ENCODE peak calls at places on chromosome 6, in four cellular contexts. C, E, F and N are unnamed samples.

GRCh38 chr6:105545206-105545920 is 142.5 kb upstream of the PREP start:
- DNase-seq in C (no peak), F (peak), E (no peak), N (peak)

GRCh38 chr6:111971181-111971829 is 82.6 kb upstream of the CCN6 start:
- DNase-seq in E (no peak), F (no peak), C (no peak), N (no peak)

GRCh38 chr6:121857551-121857950 is 422.1 kb downstream of the GJA1 start:
- DNase-seq in C (no peak), F (no peak), E (no peak), N (no peak)

GRCh38 chr6:54183616-54184015 is 72.4 kb downstream of the MLIP start:
- DNase-seq in E (no peak), F (no peak), C (no peak), N (no peak)

GRCh38 chr6:89836637-89837222 is 7.0 kb downstream of the CASP8AP2 start:
- DNase-seq in C (no peak), E (no peak), F (no peak), N (no peak)

GRCh38 chr6:89829591-89830384 is at the start of gene CASP8AP2:
- DNase-seq in C (peak), E (peak), F (peak), N (peak)

GRCh38 chr6:153595903-153596302 is 443.1 kb upstream of the OPRM1 start:
- DNase-seq in F (peak), E (no peak), C (no peak), N (no peak)

GRCh38 chr6:149046822-149047246 is 270.7 kb upstream of the TAB2 start:
- DNase-seq in F (no peak), E (no peak), C (no peak), N (no peak)

GRCh38 chr6:82415820-82416219 is 52.2 kb downstream of the TPBG start:
- DNase-seq in C (no peak), F (peak), E (no peak), N (peak)

GRCh38 chr6:165042912-165043311 is 266.5 kb downstream of the C6orf118 start:
- DNase-seq in F (no peak), E (no peak), C (no peak), N (no peak)

GRCh38 chr6:154511735-154512097 is 1.2 kb upstream of the CNKSR3 start:
- DNase-seq in F (peak), E (no peak), C (no peak), N (no peak)

GRCh38 chr6:3438190-3439167 is 18.4 kb downstream of the SLC22A23 start:
- DNase-seq in F (peak), E (no peak), C (no peak), N (peak)

GRCh38 chr6:14799928-14800327 is 445.9 kb upstream of the JARID2 start:
- DNase-seq in E (peak), F (peak), C (peak), N (peak)

GRCh38 chr6:30323806-30324205 is 2.9 kb upstream of the TRIM39 start:
- DNase-seq in C (no peak), E (no peak), F (peak), N (no peak)
- H3K4me3 ChIP-seq in C (no peak), E (no peak), F (no peak), N (no peak)

GRCh38 chr6:10522929-10523573 is 1.9 kb downstream of the GCNT2 start:
- DNase-seq in E (no peak), F (no peak), C (no peak), N (no peak)

GRCh38 chr6:10516953-10517352 is 4.2 kb upstream of the GCNT2 start:
- DNase-seq in F (no peak), C (no peak), E (no peak), N (no peak)

GRCh38 chr6:10518461-10519216 is 2.5 kb upstream of the GCNT2 start:
- DNase-seq in C (no peak), F (peak), E (no peak), N (peak)

GRCh38 chr6:10521104-10521808 is at the start of gene GCNT2:
- DNase-seq in E (no peak), C (no peak), F (no peak), N (peak)

GRCh38 chr6:10520468-10520867 is 683 bp upstream of the GCNT2 start:
- DNase-seq in E (no peak), C (no peak), F (no peak), N (peak)
- H3K4me3 ChIP-seq in E (peak), C (no peak), F (no peak), N (no peak)

GRCh38 chr6:33192105-33192646 is at the start of gene COL11A2:
- DNase-seq in F (no peak), C (peak), E (no peak), N (no peak)
- H3K4me3 ChIP-seq in F (peak), C (peak), E (peak), N (peak)

GRCh38 chr6:30990422-30991086 is 7.0 kb downstream of the MUC21 start:
- DNase-seq in C (no peak), E (no peak), F (no peak), N (no peak)
- H3K4me3 ChIP-seq in C (no peak), E (no peak), F (no peak), N (no peak)

GRCh38 chr6:169907419-169908115 is 156.1 kb downstream of the ERMARD start:
- DNase-seq in C (no peak), F (no peak), E (no peak), N (no peak)
- H3K4me3 ChIP-seq in C (no peak), F (no peak), E (no peak), N (no peak)

GRCh38 chr6:163842467-163842866 is 427.9 kb downstream of the QKI start:
- DNase-seq in E (no peak), C (no peak), F (no peak), N (no peak)
- H3K4me3 ChIP-seq in E (no peak), C (no peak), F (no peak), N (no peak)

GRCh38 chr6:50819527-50819905 is 845 bp downstream of the TFAP2B start:
- DNase-seq in C (no peak), F (peak), E (no peak), N (no peak)

GRCh38 chr6:50818673-50819072 is at the start of gene TFAP2B:
- DNase-seq in F (no peak), E (no peak), C (no peak), N (no peak)

GRCh38 chr6:50820590-50821234 is 2.0 kb downstream of the TFAP2B start:
- DNase-seq in F (no peak), E (no peak), C (no peak), N (no peak)

GRCh38 chr6:50821431-50822077 is 2.9 kb downstream of the TFAP2B start:
- DNase-seq in F (no peak), C (no peak), E (no peak), N (no peak)

GRCh38 chr6:50819906-50820589 is 1.4 kb downstream of the TFAP2B start:
- DNase-seq in E (no peak), C (no peak), F (peak), N (no peak)
- H3K4me3 ChIP-seq in E (peak), C (no peak), F (peak), N (no peak)

DNA sequence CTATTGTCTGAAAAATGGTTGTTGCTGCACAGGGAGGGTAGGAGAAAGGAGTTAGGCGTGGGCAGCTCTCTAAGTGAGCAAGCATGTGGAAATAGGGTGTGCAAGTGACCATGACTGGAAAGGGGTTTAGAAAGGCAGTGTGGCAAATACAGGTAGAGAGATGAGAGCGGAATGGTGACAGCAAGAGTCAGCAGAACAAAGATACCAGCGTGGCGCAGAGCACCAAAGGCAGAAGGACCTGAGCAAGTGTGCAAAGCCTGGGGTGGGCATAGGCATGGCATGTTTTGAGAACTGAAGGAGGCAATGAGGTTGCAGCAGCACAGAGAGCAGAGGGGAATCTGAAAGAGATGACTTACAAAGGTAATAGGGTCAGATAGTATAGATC is 17.0 kb downstream of the RNF217 start:
- DNase-seq in C (no peak), E (no peak), F (no peak), N (no peak)
- H3K4me3 ChIP-seq in C (no peak), E (no peak), F (no peak), N (no peak)